ENCODE peak calls at places on chromosome 1, in eight cellular contexts. H is stimulated activated CD4-positive, alpha-beta T cell treated with anti-CD3 and anti-CD28 coated beads, Interleukin-15, amount 100 ng/mL, for 24 hours; I is HCT116; P is heart left ventricle; J is activated naive CD8-positive, alpha-beta T cell treated with anti-CD3 and anti-CD28 coated beads, Interleukin-2, amount 10 ng/mL, durations not matched to agents 7 days and 5 days; U is EL; Q is T-cell; L is HTR-8/SVneo. K is an unnamed sample.

GRCh38 chr1:104238991-104239390 is 489.3 kb downstream of the AMY1C start:
- DNase-seq in H (no peak), I (no peak), P (no peak), J (no peak), U (no peak), Q (no peak), L (no peak), K (no peak)

GRCh38 chr1:209421186-209421585 is 162.3 kb upstream of the CAMK1G start:
- DNase-seq in H (no peak), I (no peak), P (no peak), J (no peak), U (no peak), Q (no peak), L (no peak), K (peak; percentile 31)

GRCh38 chr1:95139039-95139438 is 21.9 kb downstream of the TLCD4 start:
- DNase-seq in H (no peak), I (no peak), P (no peak), J (no peak), U (no peak), Q (no peak), L (no peak), K (no peak)

GRCh38 chr1:61606448-61607312 is 118.3 kb downstream of the TM2D1 start:
- DNase-seq in H (no peak), I (no peak), P (peak; percentile 64), J (no peak), U (peak; percentile 18), Q (no peak), L (no peak), K (no peak)

GRCh38 chr1:202860744-202861419 is 28.1 kb downstream of the RABIF start:
- DNase-seq in H (peak; percentile 55), I (peak; percentile 38), P (peak; percentile 28), J (peak; percentile 54), U (peak; percentile 65), Q (no peak), L (peak; percentile 74), K (no peak)

GRCh38 chr1:228988655-228989054 is 253.4 kb downstream of the RHOU start:
- DNase-seq in H (no peak), I (no peak), P (no peak), J (no peak), U (peak; percentile 36), Q (peak; percentile 22), L (no peak), K (no peak)

GRCh38 chr1:108531429-108531828 is 28.5 kb upstream of the EEIG2 start:
- DNase-seq in H (no peak), I (no peak), P (no peak), J (no peak), U (no peak), Q (no peak), L (no peak), K (no peak)

GRCh38 chr1:108610073-108610472 is 50.2 kb downstream of the EEIG2 start:
- DNase-seq in H (no peak), I (no peak), P (no peak), J (no peak), U (no peak), Q (no peak), L (no peak), K (no peak)

GRCh38 chr1:240575976-240576666 is 35.8 kb downstream of the GREM2 start:
- DNase-seq in H (peak; percentile 22), I (no peak), P (no peak), J (no peak), U (peak; percentile 64), Q (peak; percentile 46), L (peak; percentile 53), K (no peak)

GRCh38 chr1:98693385-98693784 is 31.9 kb downstream of the SNX7 start:
- DNase-seq in H (no peak), I (no peak), P (peak; percentile 25), J (no peak), U (no peak), Q (no peak), L (no peak), K (no peak)

GRCh38 chr1:28668956-28669719 is 554 bp downstream of the GMEB1 start:
- DNase-seq in H (peak; percentile 58), I (peak; percentile 4), P (peak; percentile 76), J (no peak), U (peak; percentile 46), Q (peak; percentile 70), L (no peak), K (peak; percentile 7)

GRCh38 chr1:21567241-21568005 is 58.2 kb downstream of the ALPL start:
- DNase-seq in H (no peak), I (no peak), P (no peak), J (no peak), U (peak; percentile 69), Q (no peak), L (no peak), K (no peak)

GRCh38 chr1:223142795-223143759 is at the start of gene TLR5:
- DNase-seq in H (peak; percentile 93), I (peak; percentile 52), P (peak; percentile 91), J (peak; percentile 94), U (peak; percentile 69), Q (peak; percentile 87), L (peak; percentile 75), K (peak; percentile 36)

GRCh38 chr1:241998950-241999495 is at the start of gene MAP1LC3C:
- DNase-seq in H (no peak), I (no peak), P (no peak), J (no peak), U (no peak), Q (no peak), L (no peak), K (no peak)

GRCh38 chr1:27045973-27046558 is 33.4 kb upstream of the TENT5B start:
- DNase-seq in H (peak; percentile 78), I (peak; percentile 51), P (peak; percentile 64), J (peak; percentile 79), U (peak; percentile 88), Q (peak; percentile 32), L (peak; percentile 63), K (peak; percentile 34)

K was measured in RCC 7860.